ENCODE peak calls at places on chromosomes 13 and 19, in four cellular contexts. K, A, V and D are unnamed samples.

GRCh38 chr19:954672-955494 is 29.0 kb downstream of the ARID3A start:
- DNase-seq in K (no peak), A (no peak), V (no peak), D (no peak)

GRCh38 chr13:103356226-103356864 is 290.1 kb upstream of the SLC10A2 start:
- DNase-seq in K (no peak), A (no peak), V (no peak), D (no peak)

GRCh38 chr13:98508280-98509074 is 68.4 kb downstream of the STK24 start:
- DNase-seq in K (no peak), A (no peak), V (no peak), D (no peak)

GRCh38 chr19:29309637-29310036 is 96.7 kb upstream of the UQCRFS1 start:
- DNase-seq in K (no peak), A (no peak), V (no peak), D (no peak)

GRCh38 chr19:56566904-56567273 is 379 bp upstream of the ZNF470 start:
- DNase-seq in K (peak), A (no peak), V (no peak), D (peak)

GRCh38 chr19:18789883-18790565 is 1.1 kb downstream of the COMP start:
- DNase-seq in K (no peak), A (no peak), V (no peak), D (no peak)

GRCh38 chr13:30033681-30034447 is 183.4 kb upstream of the UBL3 start:
- DNase-seq in K (no peak), A (no peak), V (no peak), D (no peak)

GRCh38 chr13:23570931-23571330 is 719 bp downstream of the TNFRSF19 start:
- DNase-seq in K (peak), A (no peak), V (no peak), D (no peak)

GRCh38 chr13:102968572-102969228 is 97.5 kb downstream of the SLC10A2 start:
- DNase-seq in K (no peak), A (no peak), V (no peak), D (no peak)